ENCODE peak calls at places on chromosome 11, in nine cellular contexts. Z is IMR-90, G is bronchial epithelial cell, R is astrocyte, V is GM23338, Y is hypothalamus, W is HFFc6, F is T-helper 9 cell, P is heart left ventricle. N is an unnamed sample.
A peak's percentile ranks its signal among the peaks of the same experiment; 100 is the strongest.

GRCh38 chr11:126465573-126466287 is 110.2 kb downstream of the ST3GAL4 start:
- DNase-seq in Z (no peak), G (no peak), R (no peak), V (no peak), Y (no peak), W (no peak), F (no peak), P (no peak), N (no peak)

GRCh38 chr11:68160100-68160695 is 39.0 kb upstream of the CHKA start:
- DNase-seq in Z (no peak), G (no peak), R (no peak), V (no peak), Y (no peak), W (no peak), F (no peak), P (no peak), N (no peak)

GRCh38 chr11:86386791-86387190 is 12.1 kb downstream of the CCDC81 start:
- DNase-seq in Z (peak; percentile 8), G (no peak), R (no peak), V (no peak), Y (no peak), W (no peak), F (no peak), P (no peak), N (no peak)

GRCh38 chr11:77547863-77548551 is 41.7 kb upstream of the AQP11 start:
- DNase-seq in Z (peak; percentile 79), G (peak; percentile 64), R (peak; percentile 47), V (peak; percentile 86), Y (peak; percentile 3), W (peak; percentile 67), F (peak; percentile 1), P (no peak), N (peak; percentile 47)

GRCh38 chr11:46564459-46564858 is 29.4 kb downstream of the AMBRA1 start:
- DNase-seq in Z (peak; percentile 64), G (peak; percentile 89), R (peak; percentile 64), V (no peak), Y (no peak), W (peak; percentile 32), F (no peak), P (no peak), N (peak; percentile 65)

GRCh38 chr11:123450593-123450992 is 20.5 kb downstream of the GRAMD1B start:
- DNase-seq in Z (peak; percentile 91), G (no peak), R (peak; percentile 77), V (no peak), Y (no peak), W (no peak), F (no peak), P (peak; percentile 34), N (no peak)

GRCh38 chr11:14541180-14541579 is 21.0 kb upstream of the PSMA1 start:
- DNase-seq in Z (no peak), G (no peak), R (no peak), V (no peak), Y (no peak), W (no peak), F (no peak), P (peak; percentile 59), N (no peak)

GRCh38 chr11:11748706-11749365 is 92.9 kb upstream of the USP47 start:
- DNase-seq in Z (peak; percentile 41), G (peak; percentile 70), R (peak; percentile 14), V (no peak), Y (no peak), W (peak; percentile 32), F (no peak), P (no peak), N (peak; percentile 54)

GRCh38 chr11:84817998-84818397 is 809.1 kb downstream of the DLG2 start:
- DNase-seq in Z (peak; percentile 5), G (peak; percentile 93), R (peak; percentile 30), V (no peak), Y (no peak), W (no peak), F (no peak), P (no peak), N (peak; percentile 81)

GRCh38 chr11:104968856-104969776 is 742 bp upstream of the CASP4 start:
- DNase-seq in Z (peak; percentile 34), G (no peak), R (peak; percentile 2), V (peak; percentile 64), Y (no peak), W (peak; percentile 48), F (no peak), P (peak; percentile 50), N (peak; percentile 41)

GRCh38 chr11:8610532-8611116 is 16.6 kb upstream of the STK33 start:
- DNase-seq in Z (no peak), G (peak; percentile 28), R (no peak), V (peak; percentile 49), Y (peak; percentile 2), W (no peak), F (no peak), P (no peak), N (no peak)

GRCh38 chr11:121508449-121508848 is 55.7 kb upstream of the SORL1-AS1 start:
- DNase-seq in Z (no peak), G (no peak), R (no peak), V (peak; percentile 68), Y (no peak), W (no peak), F (no peak), P (no peak), N (no peak)

GRCh38 chr11:112610996-112611795 is 350.0 kb upstream of the NCAM1 start:
- DNase-seq in Z (no peak), G (peak; percentile 53), R (peak; percentile 7), V (no peak), Y (no peak), W (no peak), F (no peak), P (no peak), N (peak; percentile 57)

GRCh38 chr11:113189909-113190667 is 124.3 kb upstream of the TTC12 start:
- DNase-seq in Z (no peak), G (peak; percentile 84), R (peak; percentile 95), V (no peak), Y (no peak), W (peak; percentile 79), F (no peak), P (peak; percentile 55), N (peak; percentile 98)

GRCh38 chr11:64207247-64208085 is 945 bp downstream of the FERMT3 start:
- DNase-seq in Z (peak; percentile 78), G (no peak), R (peak; percentile 73), V (peak; percentile 34), Y (no peak), W (peak; percentile 73), F (peak; percentile 53), P (peak; percentile 81), N (no peak)

GRCh38 chr11:10770626-10771254 is 19.7 kb downstream of the CTR9 start:
- DNase-seq in Z (peak; percentile 55), G (peak; percentile 55), R (peak; percentile 23), V (peak; percentile 78), Y (peak; percentile 9), W (peak; percentile 33), F (peak; percentile 10), P (peak; percentile 58), N (peak; percentile 20)

GRCh38 chr11:134398079-134398444 is 14.0 kb downstream of the B3GAT1 start:
- DNase-seq in Z (no peak), G (no peak), R (no peak), V (no peak), Y (no peak), W (no peak), F (no peak), P (no peak), N (no peak)

N was measured in mammary epithelial cell.